ENCODE peak calls at places on chromosomes 5 and 9, in four cellular contexts. W is GM12878, O is neural progenitor cell, E is PC-3. K is an unnamed sample.

GRCh38 chr5:159106569-159107282 is 7.0 kb upstream of the EBF1 start:
- DNase-seq in E (peak), O (peak), W (no peak), K (peak)

GRCh38 chr5:89350684-89351083 is 467.7 kb upstream of the MEF2C start:
- DNase-seq in O (no peak), E (no peak), W (no peak), K (no peak)

GRCh38 chr5:40385544-40385943 is 294.2 kb upstream of the PTGER4 start:
- DNase-seq in W (no peak), O (no peak), E (peak), K (no peak)

GRCh38 chr5:178793156-178793555 is 62.7 kb upstream of the ZNF354A start:
- DNase-seq in E (peak), W (no peak), O (peak), K (no peak)

GRCh38 chr5:1118738-1119137 is 6.9 kb upstream of the SLC12A7 start:
- DNase-seq in O (no peak), W (no peak), E (no peak), K (no peak)

GRCh38 chr9:133132174-133132573 is 11.1 kb upstream of the RALGDS start:
- DNase-seq in W (no peak), E (no peak), O (no peak), K (no peak)

GRCh38 chr5:158414780-158415179 is 555.8 kb upstream of the CLINT1 start:
- DNase-seq in W (no peak), O (no peak), E (peak), K (no peak)

GRCh38 chr9:76761448-76761847 is 2.8 kb upstream of the PCA3 start:
- DNase-seq in O (no peak), E (peak), W (no peak), K (no peak)

GRCh38 chr5:161446655-161447054 is 99.9 kb downstream of the GABRB2 start:
- DNase-seq in W (no peak), E (no peak), O (no peak), K (no peak)

GRCh38 chr5:147688965-147689364 is 93.6 kb downstream of the JAKMIP2 start:
- DNase-seq in O (no peak), W (no peak), E (no peak), K (no peak)

GRCh38 chr5:147613359-147613758 is 103.5 kb upstream of the DPYSL3 start:
- DNase-seq in E (peak), W (no peak), O (no peak), K (no peak)

GRCh38 chr5:79225026-79225425 is 10.9 kb upstream of the JMY start:
- DNase-seq in O (no peak), E (peak), W (no peak), K (no peak)

GRCh38 chr5:143828710-143829109 is 16.7 kb downstream of the HMHB1 start:
- DNase-seq in E (no peak), O (no peak), W (no peak), K (peak)

GRCh38 chr5:150613991-150614650 is 26.3 kb upstream of the SYNPO start:
- DNase-seq in E (no peak), W (no peak), O (no peak), K (no peak)

GRCh38 chr9:121499427-121500164 is at the start of gene GGTA1:
- DNase-seq in W (no peak), O (peak), E (peak), K (peak)

GRCh38 chr5:61746836-61747575 is 414.9 kb downstream of the ZSWIM6 start:
- DNase-seq in W (no peak), E (no peak), O (no peak), K (no peak)

GRCh38 chr5:81495286-81495685 is 101.4 kb upstream of the ACOT12 start:
- DNase-seq in O (no peak), E (no peak), W (no peak), K (no peak)

GRCh38 chr9:27154923-27155322 is 45.9 kb downstream of the TEK start:
- DNase-seq in E (peak), W (no peak), O (no peak), K (no peak)

GRCh38 chr9:127162046-127162445 is 39.6 kb upstream of the ANGPTL2 start:
- DNase-seq in W (no peak), E (peak), O (no peak), K (no peak)

GRCh38 chr9:91025856-91026255 is 224.2 kb downstream of the SYK start:
- DNase-seq in E (no peak), O (no peak), W (no peak), K (no peak)

GRCh38 chr5:113267361-113267900 is 167.4 kb downstream of the TSSK1B start:
- DNase-seq in W (no peak), E (no peak), O (no peak), K (no peak)

GRCh38 chr9:74953235-74953741 is 576 bp upstream of the C9orf40 start:
- DNase-seq in W (no peak), O (peak), E (no peak), K (no peak)

GRCh38 chr5:160083012-160083436 is 36.2 kb downstream of the PWWP2A start:
- DNase-seq in W (no peak), O (no peak), E (peak), K (no peak)

GRCh38 chr5:102799017-102799416 is 43.9 kb downstream of the PAM start:
- DNase-seq in E (no peak), O (no peak), W (no peak), K (no peak)

GRCh38 chr5:87400305-87400899 is 12.3 kb downstream of the CCNH start:
- DNase-seq in E (peak), O (peak), W (no peak), K (peak)

GRCh38 chr9:112752334-112753110 is 2.0 kb downstream of the SNX30 start:
- DNase-seq in E (no peak), O (no peak), W (no peak), K (no peak)

GRCh38 chr5:132656774-132657355 is 1.1 kb upstream of the IL13 start:
- DNase-seq in O (no peak), W (no peak), E (no peak), K (no peak)

GRCh38 chr5:116340799-116341198 is 233.8 kb downstream of the SEMA6A start:
- DNase-seq in W (no peak), E (no peak), O (no peak), K (no peak)

GRCh38 chr5:164688437-164688836 is 1183.0 kb downstream of the MAT2B start:
- DNase-seq in O (peak), E (no peak), W (no peak), K (no peak)

GRCh38 chr9:16100596-16101091 is 547.8 kb downstream of the CCDC171 start:
- DNase-seq in E (no peak), W (no peak), O (peak), K (no peak)

GRCh38 chr5:172854451-172854871 is 20.4 kb downstream of the ERGIC1 start:
- DNase-seq in O (no peak), W (no peak), E (no peak), K (no peak)

GRCh38 chr5:160545832-160546231 is 124.2 kb downstream of the PTTG1 start:
- DNase-seq in O (no peak), E (no peak), W (no peak), K (no peak)

GRCh38 chr9:95105519-95106287 is 211.8 kb downstream of the FANCC start:
- DNase-seq in E (peak), W (no peak), O (no peak), K (no peak)

GRCh38 chr9:110160163-110160562 is 47.8 kb downstream of the C9orf152 start:
- DNase-seq in E (no peak), W (no peak), O (no peak), K (no peak)

GRCh38 chr9:73213300-73213699 is 61.6 kb downstream of the ANXA1 start:
- DNase-seq in W (no peak), O (no peak), E (no peak), K (no peak)

GRCh38 chr9:97502222-97502983 is 937 bp downstream of the TMOD1 start:
- DNase-seq in W (no peak), O (peak), E (no peak), K (no peak)

GRCh38 chr5:120479066-120479465 is 15.0 kb downstream of the PRR16 start:
- DNase-seq in W (no peak), O (no peak), E (no peak), K (no peak)

GRCh38 chr5:96228449-96228848 is 204.6 kb downstream of the PCSK1 start:
- DNase-seq in W (no peak), E (peak), O (no peak), K (no peak)

GRCh38 chr9:128392302-128393152 is 21.4 kb downstream of the URM1 start:
- DNase-seq in E (no peak), O (peak), W (no peak), K (no peak)

GRCh38 chr9:128391956-128392301 is 20.8 kb downstream of the URM1 start:
- DNase-seq in W (no peak), E (no peak), O (no peak), K (no peak)

GRCh38 chr9:128393971-128394370 is 22.8 kb downstream of the URM1 start:
- DNase-seq in W (no peak), O (peak), E (no peak), K (no peak)

GRCh38 chr9:128394404-128395168 is 23.4 kb downstream of the URM1 start:
- DNase-seq in E (peak), O (peak), W (no peak), K (no peak)

GRCh38 chr9:128393171-128393761 is 22.1 kb downstream of the URM1 start:
- DNase-seq in E (no peak), W (no peak), O (peak), K (no peak)
- TF ChIP-seq EZH2 in E (no peak), W (no peak), O (no peak), K (no peak)

DNA sequence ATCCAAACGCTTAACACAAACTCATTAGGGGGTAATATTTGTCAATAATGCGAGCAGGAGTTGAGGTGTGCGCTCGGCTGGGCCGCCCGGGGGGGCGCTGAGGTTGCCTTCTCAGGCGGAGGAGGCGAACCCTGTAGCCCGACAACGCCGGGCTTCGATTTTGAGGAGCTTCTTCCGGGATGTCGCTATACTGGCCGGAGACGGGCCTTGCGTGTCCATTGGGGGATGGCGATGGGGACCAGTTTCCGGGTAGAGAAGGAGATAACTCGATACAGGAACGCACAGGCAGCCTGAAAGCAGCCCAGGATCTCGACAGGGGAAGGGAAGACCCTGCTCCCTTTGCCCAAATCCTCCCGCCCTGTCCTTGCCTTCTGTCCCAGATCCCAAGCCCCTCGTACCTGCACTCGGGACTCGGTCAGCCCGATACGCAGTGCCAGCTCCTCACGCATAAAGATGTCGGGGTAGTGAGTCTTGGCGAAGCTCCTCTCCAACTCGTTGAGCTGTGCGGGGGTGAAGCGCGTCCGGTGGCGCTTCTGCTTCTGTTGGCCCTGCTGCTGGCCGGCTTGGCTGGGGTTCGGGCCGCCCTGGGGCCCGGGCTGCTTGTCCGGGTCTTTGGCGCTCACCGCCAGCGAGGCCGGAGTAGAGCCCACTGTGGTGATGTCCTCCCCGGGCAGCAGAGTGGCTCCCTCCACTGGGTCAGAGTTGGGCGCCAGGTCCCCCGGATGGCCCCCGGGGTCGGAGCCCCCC is 1.9 kb downstream of the OTP start:
- DNase-seq in W (no peak), E (no peak), O (peak), K (no peak)
- TF ChIP-seq EZH2 in W (no peak), E (no peak), O (no peak), K (no peak)

GRCh38 chr9:840343-840742 is 1.2 kb upstream of the DMRT1 start:
- DNase-seq in W (no peak), E (no peak), O (peak), K (no peak)

GRCh38 chr9:846852-847251 is 5.4 kb downstream of the DMRT1 start:
- DNase-seq in E (peak), W (no peak), O (peak), K (no peak)

GRCh38 chr9:847505-847904 is 6.0 kb downstream of the DMRT1 start:
- DNase-seq in O (no peak), E (no peak), W (no peak), K (no peak)

GRCh38 chr9:841371-842209 is at the start of gene DMRT1:
- DNase-seq in E (no peak), W (no peak), O (peak), K (no peak)

DNA sequence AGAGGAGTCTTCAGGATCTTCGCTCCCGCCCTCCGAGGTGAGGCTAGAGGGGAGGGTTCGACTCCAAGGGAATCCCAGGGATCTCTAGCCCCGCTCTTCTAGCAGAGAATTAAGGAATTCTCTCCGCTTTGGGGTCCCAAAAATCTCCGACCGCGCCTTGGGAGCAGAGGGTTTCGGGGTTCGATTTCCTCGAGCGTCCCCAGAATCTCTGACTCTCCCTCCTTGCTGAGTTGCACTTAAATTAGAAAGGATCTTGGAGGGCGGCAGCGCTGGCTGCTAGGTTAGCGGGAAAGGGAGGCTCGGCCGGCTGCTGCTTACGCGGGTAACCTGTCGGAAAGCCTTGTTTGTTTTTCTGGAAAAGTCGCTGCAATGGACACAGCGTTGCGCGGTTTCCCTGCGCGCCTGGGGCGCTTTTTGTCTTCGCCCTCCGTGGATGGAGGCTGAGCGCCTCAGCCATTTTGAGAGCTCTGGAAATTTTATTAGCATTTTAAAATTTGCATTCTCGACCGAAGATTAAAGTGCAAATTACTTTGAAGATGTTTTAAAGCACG is 1.5 kb downstream of the DMRT1 start:
- DNase-seq in O (peak), E (no peak), W (no peak), K (no peak)
- TF ChIP-seq EZH2 in O (peak), E (no peak), W (no peak), K (no peak)

GRCh38 chr5:3590967-3591900 is 4.4 kb upstream of the IRX1 start:
- DNase-seq in E (no peak), O (peak), W (no peak), K (no peak)
- TF ChIP-seq EZH2 in E (no peak), O (peak), W (no peak), K (no peak)

K was measured in MM.1S.